ENCODE peak calls at places on chromosomes 12 and 14, in eight cellular contexts. One of them, this sample, is unnamed.

GRCh38 chr12:104133861-104134260 is 4.1 kb downstream of the NFYB start:
- DNase-seq in IMR-90: peak
- DNase-seq in left ventricle myocardium inferior: no peak
- DNase-seq in kidney epithelial cell: no peak
- DNase-seq in choroid plexus epithelial cell: no peak
- DNase-seq in colonic mucosa: no peak
- DNase-seq in lower leg skin: no peak
- DNase-seq in PC-9: no peak
- DNase-seq in this sample: no peak

GRCh38 chr12:6772729-6773661 is 675 bp downstream of the LAG3 start:
- DNase-seq in left ventricle myocardium inferior: no peak
- DNase-seq in PC-9: no peak
- DNase-seq in IMR-90: no peak
- DNase-seq in lower leg skin: no peak
- DNase-seq in colonic mucosa: no peak
- DNase-seq in choroid plexus epithelial cell: no peak
- DNase-seq in kidney epithelial cell: no peak
- DNase-seq in this sample: no peak

GRCh38 chr12:80154261-80154660 is 54.9 kb downstream of the OTOGL start:
- DNase-seq in choroid plexus epithelial cell: peak
- DNase-seq in kidney epithelial cell: peak
- DNase-seq in PC-9: peak
- DNase-seq in lower leg skin: no peak
- DNase-seq in IMR-90: peak
- DNase-seq in colonic mucosa: no peak
- DNase-seq in left ventricle myocardium inferior: no peak
- DNase-seq in this sample: no peak

GRCh38 chr12:18262514-18262913 is 1.2 kb downstream of the PIK3C2G start:
- DNase-seq in IMR-90: peak
- DNase-seq in lower leg skin: no peak
- DNase-seq in kidney epithelial cell: peak
- DNase-seq in left ventricle myocardium inferior: no peak
- DNase-seq in choroid plexus epithelial cell: no peak
- DNase-seq in PC-9: no peak
- DNase-seq in colonic mucosa: no peak
- DNase-seq in this sample: no peak

GRCh38 chr14:103548463-103549351 is 13.8 kb downstream of the BAG5 start:
- DNase-seq in colonic mucosa: no peak
- DNase-seq in left ventricle myocardium inferior: peak
- DNase-seq in lower leg skin: no peak
- DNase-seq in choroid plexus epithelial cell: no peak
- DNase-seq in PC-9: no peak
- DNase-seq in kidney epithelial cell: no peak
- DNase-seq in IMR-90: no peak
- DNase-seq in this sample: no peak

GRCh38 chr12:56955631-56956256 is 1.7 kb downstream of the RDH16 start:
- DNase-seq in choroid plexus epithelial cell: peak
- DNase-seq in kidney epithelial cell: no peak
- DNase-seq in PC-9: no peak
- DNase-seq in lower leg skin: no peak
- DNase-seq in left ventricle myocardium inferior: no peak
- DNase-seq in IMR-90: peak
- DNase-seq in colonic mucosa: no peak
- DNase-seq in this sample: no peak

GRCh38 chr12:18837025-18837424 is 99.1 kb downstream of the CAPZA3 start:
- DNase-seq in PC-9: no peak
- DNase-seq in kidney epithelial cell: no peak
- DNase-seq in left ventricle myocardium inferior: no peak
- DNase-seq in choroid plexus epithelial cell: no peak
- DNase-seq in colonic mucosa: no peak
- DNase-seq in IMR-90: peak
- DNase-seq in lower leg skin: no peak
- DNase-seq in this sample: no peak

GRCh38 chr12:63668028-63668799 is at the start of gene DPY19L2:
- DNase-seq in lower leg skin: peak
- DNase-seq in PC-9: no peak
- DNase-seq in left ventricle myocardium inferior: peak
- DNase-seq in IMR-90: peak
- DNase-seq in choroid plexus epithelial cell: peak
- DNase-seq in colonic mucosa: peak
- DNase-seq in kidney epithelial cell: peak
- DNase-seq in this sample: peak

GRCh38 chr12:38053655-38054464 is 262.7 kb upstream of the ALG10B start:
- DNase-seq in IMR-90: no peak
- DNase-seq in choroid plexus epithelial cell: no peak
- DNase-seq in colonic mucosa: peak
- DNase-seq in PC-9: peak
- DNase-seq in kidney epithelial cell: no peak
- DNase-seq in left ventricle myocardium inferior: no peak
- DNase-seq in lower leg skin: no peak
- DNase-seq in this sample: no peak

GRCh38 chr14:31911160-31911559 is 165.9 kb upstream of the ARHGAP5 start:
- DNase-seq in IMR-90: no peak
- DNase-seq in lower leg skin: no peak
- DNase-seq in choroid plexus epithelial cell: no peak
- DNase-seq in left ventricle myocardium inferior: no peak
- DNase-seq in PC-9: no peak
- DNase-seq in kidney epithelial cell: no peak
- DNase-seq in colonic mucosa: no peak
- DNase-seq in this sample: no peak

GRCh38 chr12:56725723-56726102 is 614 bp upstream of the NACA start:
- DNase-seq in choroid plexus epithelial cell: no peak
- DNase-seq in colonic mucosa: no peak
- DNase-seq in PC-9: no peak
- DNase-seq in kidney epithelial cell: no peak
- DNase-seq in left ventricle myocardium inferior: no peak
- DNase-seq in IMR-90: no peak
- DNase-seq in lower leg skin: no peak
- DNase-seq in this sample: no peak

GRCh38 chr14:93970589-93970966 is 5.8 kb downstream of the ASB2 start:
- DNase-seq in lower leg skin: no peak
- DNase-seq in left ventricle myocardium inferior: no peak
- DNase-seq in IMR-90: no peak
- DNase-seq in choroid plexus epithelial cell: no peak
- DNase-seq in kidney epithelial cell: no peak
- DNase-seq in PC-9: no peak
- DNase-seq in colonic mucosa: no peak
- DNase-seq in this sample: no peak

GRCh38 chr12:3041558-3042164 is 35.5 kb upstream of the TSPAN9 start:
- DNase-seq in left ventricle myocardium inferior: no peak
- DNase-seq in colonic mucosa: peak
- DNase-seq in kidney epithelial cell: peak
- DNase-seq in lower leg skin: peak
- DNase-seq in PC-9: peak
- DNase-seq in choroid plexus epithelial cell: peak
- DNase-seq in IMR-90: peak
- DNase-seq in this sample: no peak

GRCh38 chr14:22551597-22551982 is 37.4 kb downstream of the DAD1 start:
- DNase-seq in left ventricle myocardium inferior: no peak
- DNase-seq in lower leg skin: no peak
- DNase-seq in kidney epithelial cell: no peak
- DNase-seq in IMR-90: no peak
- DNase-seq in choroid plexus epithelial cell: no peak
- DNase-seq in PC-9: no peak
- DNase-seq in colonic mucosa: no peak
- DNase-seq in this sample: no peak

GRCh38 chr12:77163068-77163810 is 97.9 kb upstream of the E2F7 start:
- DNase-seq in kidney epithelial cell: no peak
- DNase-seq in lower leg skin: no peak
- DNase-seq in colonic mucosa: no peak
- DNase-seq in choroid plexus epithelial cell: no peak
- DNase-seq in IMR-90: no peak
- DNase-seq in PC-9: no peak
- DNase-seq in left ventricle myocardium inferior: no peak
- DNase-seq in this sample: no peak

GRCh38 chr14:98200621-98201020 is 1071.4 kb downstream of the BCL11B start:
- DNase-seq in IMR-90: no peak
- DNase-seq in left ventricle myocardium inferior: no peak
- DNase-seq in lower leg skin: no peak
- DNase-seq in choroid plexus epithelial cell: no peak
- DNase-seq in colonic mucosa: no peak
- DNase-seq in PC-9: no peak
- DNase-seq in kidney epithelial cell: no peak
- DNase-seq in this sample: no peak

GRCh38 chr14:72061718-72062117 is 129.5 kb downstream of the RGS6 start:
- DNase-seq in kidney epithelial cell: no peak
- DNase-seq in left ventricle myocardium inferior: no peak
- DNase-seq in PC-9: no peak
- DNase-seq in colonic mucosa: no peak
- DNase-seq in IMR-90: no peak
- DNase-seq in choroid plexus epithelial cell: no peak
- DNase-seq in lower leg skin: no peak
- DNase-seq in this sample: no peak

GRCh38 chr14:36383674-36384421 is 63.4 kb upstream of the MBIP start:
- DNase-seq in kidney epithelial cell: no peak
- DNase-seq in PC-9: no peak
- DNase-seq in IMR-90: no peak
- DNase-seq in left ventricle myocardium inferior: peak
- DNase-seq in lower leg skin: peak
- DNase-seq in colonic mucosa: no peak
- DNase-seq in choroid plexus epithelial cell: no peak
- DNase-seq in this sample: no peak

DNA sequence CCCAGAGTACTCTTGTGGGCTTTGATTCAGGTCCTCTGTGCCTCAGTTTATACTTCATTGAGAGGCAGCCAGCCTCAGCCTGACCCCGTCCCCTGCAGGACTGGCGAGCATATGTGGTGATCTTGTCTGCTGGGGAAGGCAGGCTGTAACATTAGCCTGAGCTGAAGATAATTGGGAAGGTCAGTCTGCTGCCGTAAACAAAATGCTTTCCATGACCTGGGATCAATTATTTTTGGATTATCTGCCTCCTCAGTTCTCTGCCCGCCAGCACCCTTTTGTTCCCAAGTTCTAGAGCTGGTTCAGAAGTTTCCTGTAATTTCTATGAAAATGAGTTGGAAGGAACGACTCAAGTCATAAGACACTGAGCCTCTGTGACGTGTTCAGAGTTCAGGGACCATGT is 4.5 kb downstream of the ORAI1 start:
- DNase-seq in lower leg skin: no peak
- DNase-seq in choroid plexus epithelial cell: no peak
- DNase-seq in kidney epithelial cell: no peak
- DNase-seq in IMR-90: no peak
- DNase-seq in PC-9: no peak
- DNase-seq in left ventricle myocardium inferior: no peak
- DNase-seq in colonic mucosa: no peak
- DNase-seq in this sample: no peak
- H3K4me3 ChIP-seq in lower leg skin: no peak
- H3K4me3 ChIP-seq in choroid plexus epithelial cell: no peak
- H3K4me3 ChIP-seq in kidney epithelial cell: no peak
- H3K4me3 ChIP-seq in IMR-90: no peak
- H3K4me3 ChIP-seq in PC-9: no peak
- H3K4me3 ChIP-seq in left ventricle myocardium inferior: no peak
- H3K4me3 ChIP-seq in colonic mucosa: no peak
- H3K4me3 ChIP-seq in this sample: no peak

GRCh38 chr12:76080729-76081415 is 3.6 kb downstream of the NAP1L1 start:
- DNase-seq in left ventricle myocardium inferior: no peak
- DNase-seq in kidney epithelial cell: no peak
- DNase-seq in colonic mucosa: no peak
- DNase-seq in PC-9: no peak
- DNase-seq in IMR-90: no peak
- DNase-seq in lower leg skin: no peak
- DNase-seq in choroid plexus epithelial cell: peak
- DNase-seq in this sample: no peak

GRCh38 chr12:76080017-76080728 is 4.3 kb downstream of the NAP1L1 start:
- DNase-seq in PC-9: no peak
- DNase-seq in left ventricle myocardium inferior: no peak
- DNase-seq in colonic mucosa: no peak
- DNase-seq in kidney epithelial cell: no peak
- DNase-seq in choroid plexus epithelial cell: no peak
- DNase-seq in IMR-90: peak
- DNase-seq in lower leg skin: no peak
- DNase-seq in this sample: no peak

GRCh38 chr12:76083246-76083735 is 1.2 kb downstream of the NAP1L1 start:
- DNase-seq in kidney epithelial cell: no peak
- DNase-seq in lower leg skin: no peak
- DNase-seq in choroid plexus epithelial cell: no peak
- DNase-seq in colonic mucosa: no peak
- DNase-seq in left ventricle myocardium inferior: no peak
- DNase-seq in IMR-90: no peak
- DNase-seq in PC-9: no peak
- DNase-seq in this sample: no peak

GRCh38 chr12:76083761-76084276 is 666 bp downstream of the NAP1L1 start:
- DNase-seq in left ventricle myocardium inferior: peak
- DNase-seq in colonic mucosa: peak
- DNase-seq in choroid plexus epithelial cell: peak
- DNase-seq in lower leg skin: peak
- DNase-seq in PC-9: peak
- DNase-seq in IMR-90: peak
- DNase-seq in kidney epithelial cell: no peak
- DNase-seq in this sample: no peak

DNA sequence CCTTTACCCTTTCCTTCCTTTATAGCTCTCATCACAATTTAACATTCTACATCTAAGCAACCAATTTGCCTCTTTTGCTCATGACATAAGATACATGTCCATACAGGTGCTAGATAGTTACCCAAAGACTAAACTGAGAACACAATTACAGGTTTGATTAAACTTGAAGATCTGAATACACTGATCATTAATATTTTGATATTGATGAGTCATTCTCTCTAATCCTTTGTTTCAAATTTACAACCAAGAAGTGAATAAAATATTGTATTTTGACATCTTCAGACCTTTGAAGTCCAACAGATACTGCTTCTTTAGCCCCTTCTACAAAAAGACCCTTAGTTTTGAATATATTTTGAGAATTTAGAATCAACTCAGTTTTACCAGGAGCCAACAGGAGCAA is 2.6 kb downstream of the NAP1L1 start:
- DNase-seq in choroid plexus epithelial cell: no peak
- DNase-seq in IMR-90: no peak
- DNase-seq in colonic mucosa: no peak
- DNase-seq in left ventricle myocardium inferior: no peak
- DNase-seq in lower leg skin: no peak
- DNase-seq in PC-9: no peak
- DNase-seq in kidney epithelial cell: no peak
- DNase-seq in this sample: no peak
- H3K4me3 ChIP-seq in choroid plexus epithelial cell: no peak
- H3K4me3 ChIP-seq in IMR-90: no peak
- H3K4me3 ChIP-seq in colonic mucosa: no peak
- H3K4me3 ChIP-seq in left ventricle myocardium inferior: no peak
- H3K4me3 ChIP-seq in lower leg skin: no peak
- H3K4me3 ChIP-seq in PC-9: peak
- H3K4me3 ChIP-seq in kidney epithelial cell: no peak
- H3K4me3 ChIP-seq in this sample: no peak

GRCh38 chr12:19957578-19957977 is 410.8 kb upstream of the PDE3A start:
- DNase-seq in PC-9: no peak
- DNase-seq in kidney epithelial cell: no peak
- DNase-seq in lower leg skin: no peak
- DNase-seq in left ventricle myocardium inferior: no peak
- DNase-seq in choroid plexus epithelial cell: no peak
- DNase-seq in colonic mucosa: no peak
- DNase-seq in IMR-90: no peak
- DNase-seq in this sample: no peak
- H3K4me3 ChIP-seq in PC-9: no peak
- H3K4me3 ChIP-seq in kidney epithelial cell: no peak
- H3K4me3 ChIP-seq in lower leg skin: no peak
- H3K4me3 ChIP-seq in left ventricle myocardium inferior: no peak
- H3K4me3 ChIP-seq in choroid plexus epithelial cell: no peak
- H3K4me3 ChIP-seq in colonic mucosa: no peak
- H3K4me3 ChIP-seq in IMR-90: no peak
- H3K4me3 ChIP-seq in this sample: no peak

GRCh38 chr12:53695148-53696138 is 19.6 kb upstream of the ATP5MC2 start:
- DNase-seq in IMR-90: peak
- DNase-seq in choroid plexus epithelial cell: peak
- DNase-seq in lower leg skin: no peak
- DNase-seq in kidney epithelial cell: no peak
- DNase-seq in colonic mucosa: peak
- DNase-seq in left ventricle myocardium inferior: no peak
- DNase-seq in PC-9: peak
- DNase-seq in this sample: no peak
- H3K4me3 ChIP-seq in IMR-90: no peak
- H3K4me3 ChIP-seq in choroid plexus epithelial cell: peak
- H3K4me3 ChIP-seq in lower leg skin: no peak
- H3K4me3 ChIP-seq in kidney epithelial cell: peak
- H3K4me3 ChIP-seq in colonic mucosa: peak
- H3K4me3 ChIP-seq in left ventricle myocardium inferior: peak
- H3K4me3 ChIP-seq in PC-9: peak
- H3K4me3 ChIP-seq in this sample: peak

This sample was measured in right atrium auricular region.